ENCODE peak calls at places on chromosomes 16 and 17, in eight cellular contexts. K, A, F, M, R, H, C and E are unnamed samples.
A peak's percentile ranks its signal among the peaks of the same experiment; 100 is the strongest.

GRCh38 chr17:10022416-10022815 is 117.3 kb upstream of the RCVRN start:
- DNase-seq in K (no peak), A (no peak), F (no peak), M (no peak), R (no peak), H (no peak), C (no peak), E (no peak)

GRCh38 chr17:33564146-33564545 is 271.1 kb upstream of the ASIC2 start:
- DNase-seq in K (no peak), A (no peak), F (no peak), M (no peak), R (no peak), H (no peak), C (no peak), E (no peak)

GRCh38 chr16:53053967-53054669 is 673 bp upstream of the CHD9 start:
- DNase-seq in K (peak; percentile 27), A (no peak), F (no peak), M (peak; percentile 35), R (peak; percentile 80), H (peak; percentile 56), C (peak; percentile 50), E (no peak)

GRCh38 chr17:65954148-65954449 is 237.8 kb downstream of the CEP112 start:
- DNase-seq in K (no peak), A (no peak), F (no peak), M (no peak), R (no peak), H (no peak), C (no peak), E (no peak)

GRCh38 chr16:86338403-86339115 is 171.8 kb upstream of the FOXF1 start:
- DNase-seq in K (no peak), A (no peak), F (no peak), M (no peak), R (no peak), H (no peak), C (no peak), E (no peak)

GRCh38 chr16:7304257-7304656 is 28.4 kb upstream of the RBFOX1 start:
- DNase-seq in K (no peak), A (no peak), F (no peak), M (no peak), R (peak; percentile 61), H (no peak), C (peak; percentile 21), E (no peak)

GRCh38 chr16:65414284-65414984 is 292.6 kb upstream of the CDH11 start:
- DNase-seq in K (no peak), A (no peak), F (no peak), M (no peak), R (no peak), H (no peak), C (peak; percentile 20), E (peak; percentile 29)

GRCh38 chr16:88530858-88531203 is 39.4 kb upstream of the ZC3H18 start:
- DNase-seq in K (peak; percentile 55), A (no peak), F (no peak), M (no peak), R (no peak), H (no peak), C (no peak), E (no peak)

GRCh38 chr16:73057369-73058210 is 9.7 kb upstream of the ZFHX3 start:
- DNase-seq in K (peak; percentile 27), A (no peak), F (no peak), M (no peak), R (peak; percentile 82), H (no peak), C (peak; percentile 76), E (no peak)

GRCh38 chr17:6995500-6996255 is at the start of gene ALOX12:
- DNase-seq in K (no peak), A (no peak), F (no peak), M (no peak), R (peak; percentile 78), H (no peak), C (no peak), E (no peak)
- H3K4me3 ChIP-seq in K (no peak within 1 kb of the TSS), A (no peak within 1 kb of the TSS), F (no peak within 1 kb of the TSS), M (no peak within 1 kb of the TSS), R (peak within 1 kb of the TSS; percentile 21), H (no peak within 1 kb of the TSS), C (no peak within 1 kb of the TSS), E (no peak within 1 kb of the TSS)

DNA sequence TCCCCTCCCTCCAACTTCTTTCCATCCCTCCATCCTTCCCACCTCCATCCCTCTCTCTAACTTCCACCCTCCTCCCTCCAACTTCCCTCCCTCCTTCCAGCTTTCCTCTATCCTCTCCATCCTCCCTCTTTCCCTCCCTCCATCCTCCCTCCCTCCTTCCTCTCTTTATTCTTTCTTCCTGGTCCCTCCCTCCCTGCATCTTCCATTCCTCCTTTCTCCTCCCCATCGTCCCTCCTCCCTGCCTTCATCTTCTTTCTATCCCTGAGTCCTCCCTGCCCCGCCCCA is 11.8 kb downstream of the CACNG4 start:
- DNase-seq in K (no peak), A (no peak), F (no peak), M (no peak), R (no peak), H (no peak), C (no peak), E (no peak)
- H3K27ac ChIP-seq in K (no peak overlapping the region), A (no peak overlapping the region), F (no peak overlapping the region), M (no peak overlapping the region), R (no peak overlapping the region), H (no peak overlapping the region), C (peak overlapping the region; percentile 95), E (no peak overlapping the region)

GRCh38 chr16:717651-718245 is 2.8 kb downstream of the METRN start:
- DNase-seq in K (no peak), A (no peak), F (no peak), M (no peak), R (no peak), H (no peak), C (no peak), E (no peak)

GRCh38 chr16:715448-716249 is 731 bp downstream of the METRN start:
- DNase-seq in K (peak; percentile 58), A (no peak), F (no peak), M (no peak), R (no peak), H (no peak), C (peak; percentile 81), E (no peak)

GRCh38 chr16:714558-715447 is at the start of gene METRN:
- DNase-seq in K (peak; percentile 88), A (peak; percentile 85), F (peak; percentile 87), M (peak; percentile 87), R (peak; percentile 97), H (peak; percentile 93), C (peak; percentile 92), E (no peak)

GRCh38 chr16:716768-717325 is 1.9 kb downstream of the METRN start:
- DNase-seq in K (no peak), A (no peak), F (no peak), M (no peak), R (no peak), H (no peak), C (no peak), E (no peak)

DNA sequence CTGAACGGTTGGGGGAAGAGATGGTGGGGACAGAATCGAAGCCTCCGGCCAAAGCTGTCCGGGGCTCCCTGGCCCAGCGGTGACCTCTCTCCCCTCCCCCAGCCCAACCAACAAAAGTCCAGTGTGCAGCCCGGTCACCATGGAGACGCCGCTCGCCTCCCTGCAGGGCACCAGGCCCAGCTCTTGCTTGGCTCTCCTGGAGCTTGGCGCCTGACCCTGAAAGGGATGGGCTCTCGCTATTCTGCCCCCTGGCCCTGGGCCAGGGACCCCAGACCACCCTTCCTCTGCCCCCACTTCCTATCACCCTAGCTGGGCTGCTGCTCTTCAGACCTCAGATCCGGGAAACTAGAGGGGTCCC is 1.3 kb downstream of the METRN start:
- DNase-seq in K (peak; percentile 34), A (no peak), F (no peak), M (peak; percentile 68), R (no peak), H (peak; percentile 83), C (peak; percentile 86), E (no peak)
- H3K4me3 ChIP-seq in K (peak overlapping the region; percentile 68), A (no peak overlapping the region), F (no peak overlapping the region), M (peak overlapping the region; percentile 67), R (peak overlapping the region; percentile 41), H (no peak overlapping the region), C (peak overlapping the region; percentile 70), E (peak overlapping the region; percentile 53)

GRCh38 chr16:84791501-84791900 is 28.3 kb upstream of the CRISPLD2 start:
- DNase-seq in K (no peak), A (no peak), F (no peak), M (no peak), R (no peak), H (no peak), C (no peak), E (no peak)
- H3K27ac ChIP-seq in K (no peak overlapping the region), A (no peak overlapping the region), F (no peak overlapping the region), M (no peak overlapping the region), R (no peak overlapping the region), H (no peak overlapping the region), C (no peak overlapping the region), E (no peak overlapping the region)

GRCh38 chr17:79002291-79002690 is 7.3 kb downstream of the CANT1 start:
- DNase-seq in K (no peak), A (no peak), F (no peak), M (no peak), R (peak; percentile 46), H (no peak), C (no peak), E (no peak)

GRCh38 chr17:79006001-79006400 is 3.6 kb downstream of the CANT1 start:
- DNase-seq in K (no peak), A (no peak), F (no peak), M (no peak), R (no peak), H (no peak), C (no peak), E (no peak)

GRCh38 chr17:79005063-79005861 is 4.3 kb downstream of the CANT1 start:
- DNase-seq in K (no peak), A (peak; percentile 18), F (peak; percentile 17), M (no peak), R (peak; percentile 77), H (peak; percentile 78), C (no peak), E (no peak)

GRCh38 chr17:79002796-79003593 is 6.6 kb downstream of the CANT1 start:
- DNase-seq in K (no peak), A (no peak), F (no peak), M (no peak), R (peak; percentile 39), H (no peak), C (no peak), E (no peak)

DNA sequence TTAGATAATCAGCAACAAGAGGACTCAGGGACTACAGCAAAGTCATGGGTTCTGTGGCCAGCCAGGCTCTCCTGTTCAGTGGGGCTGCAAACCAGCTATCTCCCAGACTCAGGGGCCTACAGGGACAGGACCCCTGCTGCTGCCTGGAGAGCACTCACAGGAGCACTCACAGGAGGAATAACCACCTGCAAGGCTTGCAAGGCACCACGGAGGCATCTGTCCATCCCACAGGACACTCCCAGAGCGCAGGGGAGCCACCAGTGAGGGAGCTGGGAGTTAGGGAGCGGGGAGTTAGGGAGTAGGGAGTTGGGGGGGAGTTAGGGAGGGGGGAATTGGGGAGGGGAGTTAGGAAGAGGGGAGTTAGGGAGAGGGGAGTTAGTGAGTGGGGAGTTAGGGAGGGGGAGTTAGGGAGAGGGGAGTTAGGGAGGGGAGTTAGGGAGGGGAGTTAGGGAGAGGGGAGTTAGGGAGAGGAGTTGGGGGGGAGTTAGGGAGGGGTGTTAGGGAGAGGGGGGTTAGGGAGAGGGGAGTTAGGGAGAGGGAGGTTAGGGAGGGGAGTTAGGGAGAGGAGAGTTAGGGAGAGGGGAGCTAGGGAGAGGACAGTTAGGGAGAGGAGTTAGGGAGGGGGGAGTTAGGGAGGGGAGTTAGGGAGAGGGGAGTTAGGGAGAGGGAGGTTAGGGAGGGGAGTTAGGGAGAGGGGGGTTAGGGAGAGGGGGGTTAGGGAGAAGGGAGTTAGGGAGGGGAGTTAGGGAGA is 5.7 kb downstream of the CANT1 start:
- DNase-seq in K (no peak), A (no peak), F (no peak), M (no peak), R (peak; percentile 20), H (no peak), C (no peak), E (no peak)
- H3K4me3 ChIP-seq in K (no peak overlapping the region), A (no peak overlapping the region), F (no peak overlapping the region), M (no peak overlapping the region), R (no peak overlapping the region), H (no peak overlapping the region), C (no peak overlapping the region), E (no peak overlapping the region)